ENCODE peak calls at places on chromosomes 3 and 15, in four cellular contexts. H is posterior vena cava; U is foreskin melanocyte; M is activated CD4-positive, alpha-beta T cell treated with anti-CD3 and anti-CD28 coated beads for 24 hours. A is an unnamed sample.

GRCh38 chr3:56025316-56025715 is 443.0 kb downstream of the ERC2 start:
- DNase-seq in H (no peak), U (no peak), M (no peak), A (no peak)

GRCh38 chr3:173730391-173730790 is 332.8 kb downstream of the NLGN1 start:
- DNase-seq in H (no peak), U (no peak), M (no peak), A (no peak)

GRCh38 chr3:134446800-134447199 is 39.0 kb downstream of the ANAPC13 start:
- DNase-seq in H (no peak), U (no peak), M (no peak), A (no peak)

GRCh38 chr3:151816091-151816604 is 2.2 kb downstream of the AADAC start:
- DNase-seq in H (no peak), U (no peak), M (no peak), A (no peak)

GRCh38 chr3:28743843-28744242 is 395.2 kb upstream of the AZI2 start:
- DNase-seq in H (no peak), U (no peak), M (no peak), A (no peak)

GRCh38 chr3:196193037-196193737 is 18.0 kb downstream of the ZDHHC19 start:
- DNase-seq in H (no peak), U (no peak), M (no peak), A (no peak)

GRCh38 chr3:45826908-45827307 is 15.0 kb downstream of the LZTFL1 start:
- DNase-seq in H (no peak), U (no peak), M (no peak), A (no peak)

GRCh38 chr3:180196658-180197057 is 159.9 kb upstream of the PEX5L start:
- DNase-seq in H (no peak), U (no peak), M (no peak), A (no peak)

GRCh38 chr15:85771781-85772445 is 22.8 kb downstream of the KLHL25 start:
- DNase-seq in H (peak), U (no peak), M (no peak), A (no peak)

GRCh38 chr15:37698679-37699078 is 235.8 kb upstream of the TMCO5A start:
- DNase-seq in H (no peak), U (no peak), M (no peak), A (no peak)

GRCh38 chr3:44995142-44995770 is 19.2 kb downstream of the EXOSC7 start:
- DNase-seq in H (no peak), U (no peak), M (no peak), A (no peak)

GRCh38 chr3:11956781-11957180 is 47.4 kb upstream of the SYN2 start:
- DNase-seq in H (no peak), U (no peak), M (no peak), A (no peak)

GRCh38 chr15:87961851-87962816 is 294.4 kb downstream of the NTRK3 start:
- DNase-seq in H (no peak), U (no peak), M (no peak), A (no peak)

GRCh38 chr3:49461443-49462171 is 8.5 kb upstream of the DAG1 start:
- DNase-seq in H (no peak), U (no peak), M (no peak), A (no peak)

GRCh38 chr3:142251951-142252350 is 26.6 kb upstream of the GK5 start:
- DNase-seq in H (no peak), U (no peak), M (no peak), A (no peak)

GRCh38 chr3:11539677-11540076 is 104.0 kb downstream of the VGLL4 start:
- DNase-seq in H (peak), U (no peak), M (no peak), A (peak)

GRCh38 chr3:170802164-170803151 is 67.5 kb downstream of the RPL22L1 start:
- DNase-seq in H (no peak), U (peak), M (no peak), A (no peak)

GRCh38 chr3:150379469-150379868 is 28.6 kb upstream of the TSC22D2 start:
- DNase-seq in H (no peak), U (no peak), M (no peak), A (no peak)

GRCh38 chr15:73930790-73931281 is 4.6 kb downstream of the LOXL1 start:
- DNase-seq in H (peak), U (no peak), M (no peak), A (no peak)

GRCh38 chr15:68691667-68692066 is 112.9 kb downstream of the CORO2B start:
- DNase-seq in H (no peak), U (no peak), M (no peak), A (no peak)

GRCh38 chr3:49415931-49416601 is 3.8 kb downstream of the TCTA start:
- DNase-seq in H (no peak), U (no peak), M (no peak), A (no peak)

GRCh38 chr3:71702131-71703024 is 22.8 kb downstream of the EIF4E3 start:
- DNase-seq in H (no peak), U (no peak), M (no peak), A (no peak)

GRCh38 chr3:6697722-6698121 is 163.2 kb upstream of the GRM7 start:
- DNase-seq in H (no peak), U (no peak), M (no peak), A (no peak)

GRCh38 chr15:41746802-41747201 is 27.5 kb upstream of the MAPKBP1 start:
- DNase-seq in H (no peak), U (no peak), M (no peak), A (no peak)

GRCh38 chr15:23606226-23606625 is 40.8 kb downstream of the MKRN3 start:
- DNase-seq in H (no peak), U (no peak), M (no peak), A (no peak)

GRCh38 chr15:98954411-98954810 is 53.2 kb downstream of the PGPEP1L start:
- DNase-seq in H (peak), U (peak), M (no peak), A (peak)

GRCh38 chr15:47184003-47184404 is 533.3 kb upstream of the SEMA6D start:
- DNase-seq in H (peak), U (no peak), M (no peak), A (no peak)

GRCh38 chr15:96406701-96407100 is 76.2 kb downstream of the NR2F2 start:
- DNase-seq in H (no peak), U (no peak), M (no peak), A (no peak)

GRCh38 chr15:74789741-74790079 is 7.8 kb downstream of the CSK start:
- DNase-seq in H (no peak), U (peak), M (no peak), A (peak)

GRCh38 chr3:100857863-100858262 is 135.4 kb downstream of the ABI3BP start:
- DNase-seq in H (no peak), U (no peak), M (no peak), A (no peak)

GRCh38 chr3:54527521-54527920 is 400.3 kb downstream of the LRTM1 start:
- DNase-seq in H (no peak), U (peak), M (no peak), A (no peak)

GRCh38 chr3:53056442-53056841 is 10.6 kb upstream of the SFMBT1 start:
- DNase-seq in H (no peak), U (no peak), M (no peak), A (no peak)

GRCh38 chr15:74464216-74464615 is 3.3 kb upstream of the UBL7 start:
- DNase-seq in H (no peak), U (no peak), M (no peak), A (no peak)

GRCh38 chr15:36831125-36831914 is 251.9 kb downstream of the CDIN1 start:
- DNase-seq in H (no peak), U (no peak), M (no peak), A (no peak)

GRCh38 chr15:89630260-89630659 is 25.0 kb downstream of the KIF7 start:
- DNase-seq in H (no peak), U (no peak), M (no peak), A (no peak)

GRCh38 chr3:153277029-153277428 is 115.0 kb downstream of the RAP2B start:
- DNase-seq in H (no peak), U (no peak), M (no peak), A (no peak)

GRCh38 chr3:192571197-192571791 is 156.0 kb downstream of the FGF12 start:
- DNase-seq in H (peak), U (no peak), M (no peak), A (peak)

GRCh38 chr3:7410782-7411181 is 549.9 kb downstream of the GRM7 start:
- DNase-seq in H (no peak), U (no peak), M (no peak), A (no peak)

A was measured in RWPE2.